ENCODE peak calls at places on chromosomes 6 and 20, in five cellular contexts. U is IMR-90, L is HepG2, R is K562, O is GM12878. D is an unnamed sample. For H3K9me3, the result is how much of the 10 kb centered on the place peaks cover.

GRCh38 chr20:34710861-34711574 is 6.9 kb downstream of the TP53INP2 start:
- DNase-seq in U (no peak), L (no peak), R (no peak), O (no peak), D (no peak)

GRCh38 chr6:41970436-41970846 is 28.8 kb upstream of the CCND3 start:
- DNase-seq in U (peak), L (no peak), R (no peak), O (no peak), D (no peak)

GRCh38 chr6:5401845-5402738 is 140.8 kb downstream of the FARS2 start:
- DNase-seq in U (peak), L (peak), R (no peak), O (no peak), D (no peak)

GRCh38 chr20:22431419-22431818 is 153.0 kb downstream of the FOXA2 start:
- DNase-seq in U (no peak), L (no peak), R (no peak), O (no peak), D (no peak)

GRCh38 chr20:23379772-23380171 is 17.8 kb downstream of the GZF1 start:
- DNase-seq in U (no peak), L (no peak), R (no peak), O (no peak), D (no peak)

GRCh38 chr6:50452001-50452400 is 261.3 kb upstream of the TFAP2D start:
- DNase-seq in U (no peak), L (no peak), R (no peak), O (no peak), D (no peak)

GRCh38 chr20:49646126-49646525 is 67.6 kb downstream of the B4GALT5 start:
- DNase-seq in U (peak), L (no peak), R (no peak), O (no peak), D (no peak)

GRCh38 chr6:75201901-75202672 is 3.8 kb downstream of the COL12A1 start:
- DNase-seq in U (peak), L (no peak), R (no peak), O (no peak), D (peak)

GRCh38 chr20:4289875-4290274 is 274.5 kb upstream of the RNF24 start:
- DNase-seq in U (no peak), L (no peak), R (no peak), O (no peak), D (no peak)

GRCh38 chr20:33119725-33120720 is 40.6 kb downstream of the BPIFB4 start:
- DNase-seq in U (no peak), L (no peak), R (no peak), O (peak), D (no peak)

GRCh38 chr6:46288863-46289262 is 118.1 kb upstream of the ENPP5 start:
- DNase-seq in U (no peak), L (no peak), R (no peak), O (no peak), D (no peak)

GRCh38 chr20:24589381-24589780 is 120.0 kb downstream of the SYNDIG1 start:
- DNase-seq in U (no peak), L (no peak), R (no peak), O (no peak), D (peak)

GRCh38 chr20:20549267-20549612 is 163.2 kb downstream of the RALGAPA2 start:
- DNase-seq in U (no peak), L (no peak), R (no peak), O (no peak), D (no peak)

GRCh38 chr6:7201732-7202541 is 94.2 kb downstream of the RREB1 start:
- DNase-seq in U (no peak), L (no peak), R (peak), O (peak), D (no peak)

GRCh38 chr6:126170875-126171489 is 168.9 kb upstream of the CENPW start:
- DNase-seq in U (peak), L (peak), R (peak), O (peak), D (peak)

GRCh38 chr20:20763652-20764051 is 51.2 kb upstream of the RALGAPA2 start:
- DNase-seq in U (no peak), L (no peak), R (no peak), O (no peak), D (no peak)

GRCh38 chr6:38012573-38012972 is 193.0 kb downstream of the ZFAND3 start:
- DNase-seq in U (peak), L (peak), R (peak), O (no peak), D (peak)

GRCh38 chr20:44637490-44638372 is 13.8 kb downstream of the ADA start:
- DNase-seq in U (no peak), L (no peak), R (no peak), O (no peak), D (no peak)

GRCh38 chr20:37387519-37388269 is 41.8 kb downstream of the SRC start:
- DNase-seq in U (no peak), L (no peak), R (no peak), O (no peak), D (peak)

GRCh38 chr20:63775096-63775978 is 35.8 kb downstream of the SLC2A4RG start:
- DNase-seq in U (peak), L (no peak), R (peak), O (no peak), D (peak)

GRCh38 chr6:34709386-34709785 is 12.8 kb upstream of the ILRUN start:
- DNase-seq in U (peak), L (no peak), R (no peak), O (no peak), D (peak)

GRCh38 chr6:32208996-32209395 is 14.9 kb downstream of the NOTCH4 start:
- DNase-seq in U (no peak), L (no peak), R (no peak), O (no peak), D (no peak)

GRCh38 chr20:59832406-59833156 is 100.9 kb downstream of the SYCP2 start:
- DNase-seq in U (no peak), L (no peak), R (no peak), O (no peak), D (peak)
- H3K9me3 ChIP-seq in U (under half), L (under half), R (under half), O (under half), D (under half)

DNA sequence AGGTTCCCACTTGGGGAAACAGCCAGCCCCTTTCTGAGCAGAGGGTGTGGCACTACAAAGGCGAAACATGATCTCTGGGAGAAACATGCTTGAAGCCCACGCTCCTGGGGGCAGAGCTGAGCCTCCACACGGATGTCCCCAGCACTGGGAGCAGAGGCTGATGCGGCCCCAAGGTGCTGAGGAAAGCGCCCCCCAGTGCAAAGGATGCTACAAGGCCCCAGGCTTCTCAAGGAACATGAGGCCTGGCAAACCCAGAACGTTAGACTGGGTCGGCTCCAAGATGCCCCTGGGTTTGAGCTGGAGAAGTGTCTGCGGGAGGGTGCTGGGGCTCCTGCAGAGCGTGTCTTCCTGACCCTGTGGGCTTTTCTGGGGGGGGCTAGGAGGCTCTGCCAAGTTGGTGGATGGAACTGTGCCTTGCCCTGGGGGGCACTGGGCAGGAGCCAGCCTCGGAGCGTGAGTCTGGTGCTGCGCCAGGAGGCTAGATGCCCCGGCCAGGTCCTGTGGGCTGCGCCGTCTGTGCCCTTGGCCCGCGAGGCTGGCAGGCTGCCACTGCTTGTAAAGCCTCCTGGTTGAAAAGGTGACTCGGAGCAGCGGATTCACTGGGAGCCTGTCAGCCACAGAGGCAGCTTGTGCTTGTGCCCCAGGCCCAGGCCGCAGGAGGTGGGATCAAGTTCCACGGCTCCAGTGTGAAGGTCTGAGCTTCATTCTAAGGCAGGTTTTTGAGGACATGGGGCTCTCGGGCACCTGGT is 8.1 kb downstream of the SYNJ2 start:
- DNase-seq in U (peak), L (no peak), R (peak), O (no peak), D (peak)
- TF ChIP-seq MXI1 in U (no peak), L (no peak), R (no peak), O (no peak), D (peak)

DNA sequence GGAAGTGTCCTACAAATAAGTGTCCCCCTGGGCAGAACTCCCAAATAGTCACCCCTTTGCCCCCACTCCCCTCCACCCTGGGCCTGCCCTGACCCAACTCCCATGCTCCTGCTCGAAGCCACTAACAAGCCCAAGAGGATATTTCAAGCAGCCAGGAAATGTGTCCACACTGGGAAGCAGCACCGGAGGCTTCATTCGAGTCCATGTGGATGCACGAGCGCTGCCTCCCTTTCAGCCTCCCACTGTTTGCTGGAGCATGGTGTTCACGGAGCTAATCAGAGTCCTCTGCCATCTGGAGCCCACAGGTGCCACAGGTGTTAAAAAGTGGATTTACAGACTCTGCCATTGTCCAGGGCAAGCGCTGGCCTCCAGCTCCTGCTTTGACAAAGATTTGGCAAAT is 177.6 kb downstream of the TTLL2 start:
- DNase-seq in U (no peak), L (no peak), R (no peak), O (no peak), D (no peak)
- H3K9me3 ChIP-seq in U (half or more), L (under half), R (under half), O (under half), D (under half)

GRCh38 chr6:138004423-138005287 is 102.6 kb downstream of the PERP start:
- DNase-seq in U (peak), L (peak), R (peak), O (peak), D (no peak)
- TF ChIP-seq MXI1 in U (no peak), L (no peak), R (no peak), O (no peak), D (no peak)